ENCODE peak calls at places on chromosomes 5 and 9, in seven cellular contexts. One of them, this sample, is unnamed.
A peak's percentile ranks its signal among the peaks of the same experiment; 100 is the strongest.

GRCh38 chr5:90133941-90134340 is 275.6 kb downstream of the CETN3 start:
- DNase-seq in RWPE2: no peak
- DNase-seq in T-cell: no peak
- DNase-seq in HTR-8/SVneo: no peak
- DNase-seq in GM23338: no peak
- DNase-seq in activated CD4-positive, CD25-positive, alpha-beta regulatory T cell treated with anti-CD3 and anti-CD28 coated beads, Interleukin-2, amount 50 U/mL, for 72 hours: no peak
- DNase-seq in GM04504: no peak
- DNase-seq in this sample: no peak

GRCh38 chr9:96136992-96137665 is 164.8 kb downstream of the HSD17B3 start:
- DNase-seq in RWPE2: no peak
- DNase-seq in T-cell: no peak
- DNase-seq in HTR-8/SVneo: no peak
- DNase-seq in GM23338: peak; percentile 42
- DNase-seq in activated CD4-positive, CD25-positive, alpha-beta regulatory T cell treated with anti-CD3 and anti-CD28 coated beads, Interleukin-2, amount 50 U/mL, for 72 hours: no peak
- DNase-seq in GM04504: peak; percentile 20
- DNase-seq in this sample: no peak

GRCh38 chr9:77486968-77487367 is 161.2 kb downstream of the GNA14 start:
- DNase-seq in RWPE2: no peak
- DNase-seq in T-cell: no peak
- DNase-seq in HTR-8/SVneo: no peak
- DNase-seq in GM23338: no peak
- DNase-seq in activated CD4-positive, CD25-positive, alpha-beta regulatory T cell treated with anti-CD3 and anti-CD28 coated beads, Interleukin-2, amount 50 U/mL, for 72 hours: no peak
- DNase-seq in GM04504: no peak
- DNase-seq in this sample: no peak

GRCh38 chr5:83577036-83577636 is 105.6 kb downstream of the VCAN start:
- DNase-seq in RWPE2: no peak
- DNase-seq in T-cell: no peak
- DNase-seq in HTR-8/SVneo: no peak
- DNase-seq in GM23338: no peak
- DNase-seq in activated CD4-positive, CD25-positive, alpha-beta regulatory T cell treated with anti-CD3 and anti-CD28 coated beads, Interleukin-2, amount 50 U/mL, for 72 hours: no peak
- DNase-seq in GM04504: no peak
- DNase-seq in this sample: no peak

GRCh38 chr9:35060548-35061207 is 11.7 kb downstream of the VCP start:
- DNase-seq in RWPE2: no peak
- DNase-seq in T-cell: no peak
- DNase-seq in HTR-8/SVneo: no peak
- DNase-seq in GM23338: no peak
- DNase-seq in activated CD4-positive, CD25-positive, alpha-beta regulatory T cell treated with anti-CD3 and anti-CD28 coated beads, Interleukin-2, amount 50 U/mL, for 72 hours: no peak
- DNase-seq in GM04504: no peak
- DNase-seq in this sample: no peak

GRCh38 chr5:40172721-40173120 is 507.0 kb upstream of the PTGER4 start:
- DNase-seq in RWPE2: no peak
- DNase-seq in T-cell: no peak
- DNase-seq in HTR-8/SVneo: no peak
- DNase-seq in GM23338: no peak
- DNase-seq in activated CD4-positive, CD25-positive, alpha-beta regulatory T cell treated with anti-CD3 and anti-CD28 coated beads, Interleukin-2, amount 50 U/mL, for 72 hours: no peak
- DNase-seq in GM04504: no peak
- DNase-seq in this sample: no peak

GRCh38 chr5:82330921-82331320 is 52.8 kb upstream of the RPS23 start:
- DNase-seq in RWPE2: no peak
- DNase-seq in T-cell: no peak
- DNase-seq in HTR-8/SVneo: no peak
- DNase-seq in GM23338: no peak
- DNase-seq in activated CD4-positive, CD25-positive, alpha-beta regulatory T cell treated with anti-CD3 and anti-CD28 coated beads, Interleukin-2, amount 50 U/mL, for 72 hours: no peak
- DNase-seq in GM04504: no peak
- DNase-seq in this sample: no peak

GRCh38 chr5:85716344-85717202 is 901.2 kb upstream of the COX7C start:
- DNase-seq in RWPE2: no peak
- DNase-seq in T-cell: no peak
- DNase-seq in HTR-8/SVneo: no peak
- DNase-seq in GM23338: no peak
- DNase-seq in activated CD4-positive, CD25-positive, alpha-beta regulatory T cell treated with anti-CD3 and anti-CD28 coated beads, Interleukin-2, amount 50 U/mL, for 72 hours: no peak
- DNase-seq in GM04504: no peak
- DNase-seq in this sample: no peak

GRCh38 chr5:114924784-114925183 is 244.9 kb downstream of the TRIM36 start:
- DNase-seq in RWPE2: no peak
- DNase-seq in T-cell: no peak
- DNase-seq in HTR-8/SVneo: no peak
- DNase-seq in GM23338: no peak
- DNase-seq in activated CD4-positive, CD25-positive, alpha-beta regulatory T cell treated with anti-CD3 and anti-CD28 coated beads, Interleukin-2, amount 50 U/mL, for 72 hours: no peak
- DNase-seq in GM04504: no peak
- DNase-seq in this sample: no peak

GRCh38 chr5:96624631-96625030 is 37.5 kb upstream of the CAST start:
- DNase-seq in RWPE2: no peak
- DNase-seq in T-cell: no peak
- DNase-seq in HTR-8/SVneo: no peak
- DNase-seq in GM23338: no peak
- DNase-seq in activated CD4-positive, CD25-positive, alpha-beta regulatory T cell treated with anti-CD3 and anti-CD28 coated beads, Interleukin-2, amount 50 U/mL, for 72 hours: no peak
- DNase-seq in GM04504: no peak
- DNase-seq in this sample: no peak